ENCODE peak calls at places on chromosomes 6 and 20, in six cellular contexts. Y is fibroblast of lung, Q is BJ, P is ascending aorta, G is uterus, S is IMR-90. V is an unnamed sample.

GRCh38 chr6:108288742-108289141 is 6.1 kb upstream of the AFG1L start:
- DNase-seq in Y (no peak), Q (no peak), P (no peak), G (no peak), S (no peak), V (no peak)

GRCh38 chr20:58538752-58539151 is 23.6 kb upstream of the APCDD1L start:
- DNase-seq in Y (no peak), Q (no peak), P (no peak), G (no peak), S (peak; percentile 78), V (no peak)

GRCh38 chr6:51934098-51934497 is 153.3 kb downstream of the PKHD1 start:
- DNase-seq in Y (no peak), Q (no peak), P (no peak), G (no peak), S (no peak), V (no peak)

GRCh38 chr6:121516331-121516730 is 80.9 kb downstream of the GJA1 start:
- DNase-seq in Y (no peak), Q (no peak), P (no peak), G (no peak), S (peak; percentile 35), V (no peak)

GRCh38 chr6:28884423-28885148 is 39.2 kb downstream of the TRIM27 start:
- DNase-seq in Y (no peak), Q (no peak), P (no peak), G (no peak), S (no peak), V (no peak)

GRCh38 chr6:16752206-16752867 is 8.9 kb downstream of the ATXN1 start:
- DNase-seq in Y (peak; percentile 91), Q (peak; percentile 86), P (no peak), G (no peak), S (peak; percentile 94), V (no peak)

GRCh38 chr6:113082691-113083090 is 735.6 kb downstream of the RFPL4B start:
- DNase-seq in Y (peak; percentile 85), Q (no peak), P (no peak), G (no peak), S (peak; percentile 69), V (peak; percentile 56)

GRCh38 chr6:170175644-170176620 is 114.9 kb downstream of the DLL1 start:
- DNase-seq in Y (no peak), Q (no peak), P (peak; percentile 52), G (peak; percentile 15), S (no peak), V (no peak)

GRCh38 chr20:4170621-4171537 is 155.5 kb upstream of the RNF24 start:
- DNase-seq in Y (no peak), Q (no peak), P (no peak), G (no peak), S (no peak), V (no peak)

GRCh38 chr6:45687570-45687969 is 309.8 kb upstream of the SUPT3H start:
- DNase-seq in Y (no peak), Q (no peak), P (no peak), G (no peak), S (no peak), V (no peak)

GRCh38 chr6:20056350-20056992 is 155.8 kb downstream of the MBOAT1 start:
- DNase-seq in Y (peak; percentile 70), Q (no peak), P (no peak), G (no peak), S (peak; percentile 63), V (peak; percentile 28)

GRCh38 chr6:132648356-132648755 is 10.6 kb downstream of the TAAR1 start:
- DNase-seq in Y (peak; percentile 79), Q (peak; percentile 0), P (no peak), G (no peak), S (peak; percentile 74), V (peak; percentile 55)

GRCh38 chr6:19841181-19841580 is 4.0 kb downstream of the ID4 start:
- DNase-seq in Y (no peak), Q (no peak), P (no peak), G (no peak), S (no peak), V (no peak)

GRCh38 chr20:53100476-53100911 is 128.3 kb downstream of the TSHZ2 start:
- DNase-seq in Y (no peak), Q (no peak), P (no peak), G (no peak), S (no peak), V (no peak)

GRCh38 chr20:57330998-57331397 is 1.4 kb downstream of the SPO11 start:
- DNase-seq in Y (peak; percentile 19), Q (no peak), P (no peak), G (no peak), S (no peak), V (no peak)

GRCh38 chr6:168162366-168162765 is 83.4 kb upstream of the FRMD1 start:
- DNase-seq in Y (no peak), Q (no peak), P (no peak), G (no peak), S (no peak), V (no peak)

GRCh38 chr6:115643762-115644161 is 416.9 kb downstream of the FRK start:
- DNase-seq in Y (peak; percentile 36), Q (no peak), P (no peak), G (no peak), S (peak; percentile 50), V (peak; percentile 56)

GRCh38 chr6:169453221-169453620 is 199.6 kb upstream of the THBS2 start:
- DNase-seq in Y (no peak), Q (peak; percentile 15), P (no peak), G (no peak), S (no peak), V (no peak)

GRCh38 chr6:11535801-11536230 is 1.7 kb upstream of the TMEM170B start:
- DNase-seq in Y (peak; percentile 39), Q (no peak), P (peak; percentile 68), G (no peak), S (peak; percentile 46), V (no peak)

GRCh38 chr6:107237992-107238660 is 122.8 kb upstream of the BEND3 start:
- DNase-seq in Y (no peak), Q (no peak), P (no peak), G (no peak), S (peak; percentile 74), V (peak; percentile 52)

GRCh38 chr20:36852187-36852586 is 23.8 kb upstream of the TLDC2 start:
- DNase-seq in Y (no peak), Q (no peak), P (peak; percentile 78), G (no peak), S (no peak), V (no peak)

GRCh38 chr6:1164600-1164999 is 147.3 kb upstream of the FOXQ1 start:
- DNase-seq in Y (no peak), Q (no peak), P (no peak), G (no peak), S (no peak), V (no peak)

GRCh38 chr20:31606928-31607639 is 2.0 kb downstream of the ID1 start:
- DNase-seq in Y (peak; percentile 85), Q (no peak), P (no peak), G (no peak), S (peak; percentile 67), V (no peak)

GRCh38 chr20:20941468-20941889 is 164.7 kb downstream of the LINC00237 start:
- DNase-seq in Y (no peak), Q (no peak), P (no peak), G (no peak), S (no peak), V (no peak)

GRCh38 chr6:105993769-105994521 is 92.2 kb upstream of the PRDM1 start:
- DNase-seq in Y (peak; percentile 69), Q (peak; percentile 12), P (peak; percentile 69), G (peak; percentile 45), S (peak; percentile 45), V (no peak)

GRCh38 chr6:154410619-154411044 is 54.0 kb upstream of the IPCEF1 start:
- DNase-seq in Y (peak; percentile 98), Q (peak; percentile 97), P (peak; percentile 86), G (peak; percentile 75), S (peak; percentile 97), V (peak; percentile 94)

GRCh38 chr6:134289204-134289575 is 28.7 kb downstream of the SGK1 start:
- DNase-seq in Y (no peak), Q (no peak), P (no peak), G (no peak), S (peak; percentile 54), V (no peak)

GRCh38 chr6:135162678-135163439 is 18.2 kb upstream of the MYB start:
- DNase-seq in Y (no peak), Q (no peak), P (no peak), G (no peak), S (no peak), V (no peak)

GRCh38 chr6:40996591-40997247 is 42.3 kb downstream of the UNC5CL start:
- DNase-seq in Y (peak; percentile 12), Q (no peak), P (no peak), G (no peak), S (peak; percentile 17), V (no peak)

GRCh38 chr6:127458817-127459216 is 372 bp downstream of the KIAA0408 start:
- DNase-seq in Y (peak; percentile 84), Q (no peak), P (peak; percentile 76), G (peak; percentile 64), S (peak; percentile 59), V (no peak)

V was measured in non-pigmented ciliary epithelial cell.